ENCODE peak calls at places on chromosomes 12 and 14, in four cellular contexts. P, T, F and W are unnamed samples.

GRCh38 chr14:20477211-20477876 is 8.1 kb downstream of the PNP start:
- DNase-seq in P (peak), T (no peak), F (no peak), W (no peak)

GRCh38 chr14:89750909-89751502 is 203.5 kb downstream of the EFCAB11 start:
- DNase-seq in P (no peak), T (no peak), F (no peak), W (no peak)

GRCh38 chr12:124335426-124336183 is 40.7 kb downstream of the RFLNA start:
- DNase-seq in P (no peak), T (no peak), F (no peak), W (no peak)

GRCh38 chr12:116336542-116337065 is 59.1 kb upstream of the MED13L start:
- DNase-seq in P (peak), T (no peak), F (no peak), W (peak)

GRCh38 chr12:56991319-56991906 is 14.9 kb downstream of the ZBTB39 start:
- DNase-seq in P (no peak), T (no peak), F (no peak), W (no peak)

GRCh38 chr12:75939016-75939642 is 92.4 kb downstream of the PHLDA1 start:
- DNase-seq in P (no peak), T (peak), F (no peak), W (no peak)

GRCh38 chr14:21520718-21521117 is 5.4 kb downstream of the SALL2 start:
- DNase-seq in P (no peak), T (no peak), F (no peak), W (no peak)

GRCh38 chr12:57809425-57809824 is 9.1 kb downstream of the AVIL start:
- DNase-seq in P (no peak), T (no peak), F (no peak), W (no peak)

GRCh38 chr14:79021756-79022155 is 851.6 kb downstream of the NRXN3 start:
- DNase-seq in P (no peak), T (no peak), F (no peak), W (no peak)

GRCh38 chr12:127263621-127264020 is 1003.3 kb upstream of the TMEM132C start:
- DNase-seq in P (no peak), T (no peak), F (no peak), W (peak)

GRCh38 chr12:50961708-50962107 is 9.4 kb downstream of the HIGD1C start:
- DNase-seq in P (no peak), T (no peak), F (no peak), W (no peak)

GRCh38 chr14:36511981-36512584 is 7.9 kb downstream of the NKX2-1 start:
- DNase-seq in P (no peak), T (no peak), F (no peak), W (no peak)

GRCh38 chr12:92745874-92746553 is 43.2 kb downstream of the PLEKHG7 start:
- DNase-seq in P (peak), T (no peak), F (peak), W (peak)

GRCh38 chr12:59579616-59580015 is 16.2 kb upstream of the SLC16A7 start:
- DNase-seq in P (no peak), T (no peak), F (no peak), W (no peak)

GRCh38 chr14:29940482-29940881 is 12.8 kb upstream of the PRKD1 start:
- DNase-seq in P (no peak), T (no peak), F (no peak), W (no peak)

GRCh38 chr14:76697246-76697645 is 64.0 kb upstream of the VASH1 start:
- DNase-seq in P (no peak), T (no peak), F (no peak), W (no peak)

GRCh38 chr12:17579148-17580026 is 510.6 kb downstream of the RERGL start:
- DNase-seq in P (no peak), T (peak), F (no peak), W (no peak)

GRCh38 chr14:22099942-22100763 is 426.5 kb upstream of the OR4E1 start:
- DNase-seq in P (peak), T (peak), F (peak), W (peak)

GRCh38 chr14:105488781-105489606 is 2.1 kb upstream of the TEDC1 start:
- DNase-seq in P (no peak), T (no peak), F (no peak), W (no peak)

GRCh38 chr12:2082321-2082720 is 29.5 kb downstream of the CACNA1C start:
- DNase-seq in P (no peak), T (no peak), F (no peak), W (no peak)

GRCh38 chr14:100587763-100588411 is 670 bp upstream of the BEGAIN start:
- DNase-seq in P (no peak), T (no peak), F (no peak), W (no peak)

GRCh38 chr14:54226558-54226957 is 170.2 kb upstream of the CDKN3 start:
- DNase-seq in P (no peak), T (no peak), F (no peak), W (no peak)

GRCh38 chr12:118855858-118856257 is 125.5 kb upstream of the SRRM4 start:
- DNase-seq in P (no peak), T (no peak), F (no peak), W (no peak)

GRCh38 chr12:15152864-15153263 is 68.4 kb downstream of the RERG start:
- DNase-seq in P (no peak), T (no peak), F (no peak), W (peak)

GRCh38 chr14:99982449-99983250 is 82.6 kb upstream of the EVL start:
- DNase-seq in P (peak), T (peak), F (peak), W (peak)

GRCh38 chr12:31931796-31932715 is 27.2 kb upstream of the RESF1 start:
- DNase-seq in P (no peak), T (no peak), F (no peak), W (no peak)

GRCh38 chr12:1702708-1703107 is 11.8 kb downstream of the ADIPOR2 start:
- DNase-seq in P (no peak), T (no peak), F (no peak), W (no peak)

GRCh38 chr12:49357099-49357678 is 10.1 kb upstream of the SPATS2 start:
- DNase-seq in P (peak), T (no peak), F (no peak), W (peak)

GRCh38 chr12:57888407-57889157 is 42.1 kb upstream of the CTDSP2 start:
- DNase-seq in P (peak), T (peak), F (peak), W (no peak)

GRCh38 chr14:92582706-92583452 is 69.3 kb downstream of the RIN3 start:
- DNase-seq in P (no peak), T (no peak), F (no peak), W (no peak)

GRCh38 chr12:107134558-107134957 is 41.2 kb upstream of the CRY1 start:
- DNase-seq in P (peak), T (no peak), F (peak), W (no peak)

GRCh38 chr12:31591308-31591901 is 469 bp upstream of the DENND5B start:
- DNase-seq in P (peak), T (no peak), F (peak), W (peak)

GRCh38 chr14:58738189-58738836 is 100.6 kb downstream of the DACT1 start:
- DNase-seq in P (peak), T (no peak), F (peak), W (peak)